ENCODE peak calls at places on chromosomes 6 and 20, in four cellular contexts. One of them, this sample, is unnamed.

GRCh38 chr6:115932481-115932880 is 128.2 kb downstream of the FRK start:
- DNase-seq in heart right ventricle: no peak
- DNase-seq in fibroblast of lung: peak; percentile 83
- DNase-seq in H9: no peak
- DNase-seq in this sample: no peak

GRCh38 chr20:49381558-49382493 is 100.6 kb downstream of the KCNB1 start:
- DNase-seq in H9: no peak
- DNase-seq in fibroblast of lung: peak; percentile 63
- DNase-seq in heart right ventricle: peak; percentile 80
- DNase-seq in this sample: peak; percentile 60

GRCh38 chr6:30325150-30325872 is 1.4 kb upstream of the TRIM39 start:
- DNase-seq in H9: no peak
- DNase-seq in fibroblast of lung: peak; percentile 41
- DNase-seq in heart right ventricle: no peak
- DNase-seq in this sample: no peak

GRCh38 chr6:25172819-25173218 is 106.4 kb upstream of the CARMIL1 start:
- DNase-seq in fibroblast of lung: peak; percentile 83
- DNase-seq in H9: no peak
- DNase-seq in heart right ventricle: no peak
- DNase-seq in this sample: no peak

GRCh38 chr20:51800769-51801219 is 1.5 kb downstream of the SALL4 start:
- DNase-seq in heart right ventricle: peak; percentile 10
- DNase-seq in fibroblast of lung: peak; percentile 15
- DNase-seq in H9: no peak
- DNase-seq in this sample: no peak

GRCh38 chr6:116530436-116530835 is 15.0 kb downstream of the TRAPPC3L start:
- DNase-seq in heart right ventricle: no peak
- DNase-seq in fibroblast of lung: peak; percentile 41
- DNase-seq in H9: no peak
- DNase-seq in this sample: no peak

GRCh38 chr6:124655856-124656255 is 306.4 kb upstream of the RNF217 start:
- DNase-seq in heart right ventricle: no peak
- DNase-seq in H9: no peak
- DNase-seq in fibroblast of lung: no peak
- DNase-seq in this sample: no peak

GRCh38 chr6:45478235-45478634 is 100.5 kb upstream of the SUPT3H start:
- DNase-seq in H9: no peak
- DNase-seq in heart right ventricle: no peak
- DNase-seq in fibroblast of lung: peak; percentile 40
- DNase-seq in this sample: no peak

GRCh38 chr20:52240802-52241201 is 49.2 kb upstream of the ZFP64 start:
- DNase-seq in H9: no peak
- DNase-seq in heart right ventricle: no peak
- DNase-seq in fibroblast of lung: no peak
- DNase-seq in this sample: no peak

GRCh38 chr20:25338112-25339023 is 52.3 kb downstream of the ABHD12 start:
- DNase-seq in fibroblast of lung: no peak
- DNase-seq in heart right ventricle: no peak
- DNase-seq in H9: peak; percentile 9
- DNase-seq in this sample: no peak

GRCh38 chr6:36160147-36160760 is 29.9 kb downstream of the MAPK13 start:
- DNase-seq in H9: no peak
- DNase-seq in heart right ventricle: no peak
- DNase-seq in fibroblast of lung: peak; percentile 43
- DNase-seq in this sample: no peak

GRCh38 chr20:46559685-46560440 is 9.4 kb upstream of the OCSTAMP start:
- DNase-seq in fibroblast of lung: no peak
- DNase-seq in H9: no peak
- DNase-seq in heart right ventricle: no peak
- DNase-seq in this sample: no peak

GRCh38 chr6:136095961-136096360 is 154.2 kb downstream of the MTFR2 start:
- DNase-seq in heart right ventricle: peak; percentile 63
- DNase-seq in H9: no peak
- DNase-seq in fibroblast of lung: no peak
- DNase-seq in this sample: no peak

GRCh38 chr20:53142225-53142624 is 170.1 kb downstream of the TSHZ2 start:
- DNase-seq in H9: no peak
- DNase-seq in heart right ventricle: no peak
- DNase-seq in fibroblast of lung: no peak
- DNase-seq in this sample: no peak

GRCh38 chr6:70151616-70152015 is 151.3 kb downstream of the COL9A1 start:
- DNase-seq in H9: no peak
- DNase-seq in fibroblast of lung: no peak
- DNase-seq in heart right ventricle: no peak
- DNase-seq in this sample: no peak

GRCh38 chr6:37990762-37991525 is 171.4 kb downstream of the ZFAND3 start:
- DNase-seq in fibroblast of lung: peak; percentile 81
- DNase-seq in heart right ventricle: peak; percentile 8
- DNase-seq in H9: no peak
- DNase-seq in this sample: no peak

GRCh38 chr20:50753152-50753551 is 21.8 kb downstream of the PARD6B start:
- DNase-seq in H9: no peak
- DNase-seq in heart right ventricle: no peak
- DNase-seq in fibroblast of lung: no peak
- DNase-seq in this sample: no peak

GRCh38 chr6:13044390-13044789 is 283.9 kb downstream of the TBC1D7 start:
- DNase-seq in heart right ventricle: no peak
- DNase-seq in H9: peak; percentile 61
- DNase-seq in fibroblast of lung: no peak
- DNase-seq in this sample: no peak

GRCh38 chr6:88367248-88367647 is 201.1 kb upstream of the CNR1 start:
- DNase-seq in fibroblast of lung: no peak
- DNase-seq in heart right ventricle: no peak
- DNase-seq in H9: no peak
- DNase-seq in this sample: no peak

GRCh38 chr20:48171071-48171470 is 385.8 kb upstream of the SULF2 start:
- DNase-seq in heart right ventricle: no peak
- DNase-seq in fibroblast of lung: no peak
- DNase-seq in H9: no peak
- DNase-seq in this sample: no peak

GRCh38 chr6:3061501-3061941 is 6.8 kb upstream of the RIPK1 start:
- DNase-seq in heart right ventricle: no peak
- DNase-seq in H9: no peak
- DNase-seq in fibroblast of lung: peak; percentile 56
- DNase-seq in this sample: no peak

GRCh38 chr6:166996406-166996805 is 2.8 kb upstream of the CEP43 start:
- DNase-seq in H9: no peak
- DNase-seq in fibroblast of lung: peak; percentile 54
- DNase-seq in heart right ventricle: no peak
- DNase-seq in this sample: no peak

GRCh38 chr20:23566199-23566932 is 1.9 kb downstream of the CST9L start:
- DNase-seq in fibroblast of lung: no peak
- DNase-seq in heart right ventricle: no peak
- DNase-seq in H9: peak; percentile 26
- DNase-seq in this sample: no peak

GRCh38 chr6:109690373-109690739 is 646 bp downstream of the AK9 start:
- DNase-seq in heart right ventricle: peak; percentile 32
- DNase-seq in fibroblast of lung: no peak
- DNase-seq in H9: peak; percentile 92
- DNase-seq in this sample: peak; percentile 46

GRCh38 chr20:2741881-2742280 is 49.3 kb downstream of the EBF4 start:
- DNase-seq in H9: no peak
- DNase-seq in heart right ventricle: no peak
- DNase-seq in fibroblast of lung: no peak
- DNase-seq in this sample: no peak

GRCh38 chr20:12371955-12372354 is 454.3 kb downstream of the BTBD3 start:
- DNase-seq in fibroblast of lung: no peak
- DNase-seq in H9: no peak
- DNase-seq in heart right ventricle: no peak
- DNase-seq in this sample: no peak

GRCh38 chr20:48910360-48910781 is 11.1 kb upstream of the ARFGEF2 start:
- DNase-seq in H9: no peak
- DNase-seq in fibroblast of lung: peak; percentile 41
- DNase-seq in heart right ventricle: no peak
- DNase-seq in this sample: no peak

GRCh38 chr6:36985384-36985962 is 523 bp downstream of the MTCH1 start:
- DNase-seq in H9: no peak
- DNase-seq in fibroblast of lung: no peak
- DNase-seq in heart right ventricle: no peak
- DNase-seq in this sample: no peak

GRCh38 chr20:22690000-22690399 is 105.6 kb upstream of the FOXA2 start:
- DNase-seq in H9: no peak
- DNase-seq in fibroblast of lung: no peak
- DNase-seq in heart right ventricle: no peak
- DNase-seq in this sample: no peak

GRCh38 chr6:148492654-148493290 is 150.1 kb downstream of the SASH1 start:
- DNase-seq in heart right ventricle: no peak
- DNase-seq in fibroblast of lung: no peak
- DNase-seq in H9: no peak
- DNase-seq in this sample: no peak

GRCh38 chr20:23434521-23435313 is 4.8 kb upstream of the CSTL1 start:
- DNase-seq in heart right ventricle: no peak
- DNase-seq in H9: no peak
- DNase-seq in fibroblast of lung: no peak
- DNase-seq in this sample: no peak

GRCh38 chr6:127812985-127813681 is 87.7 kb downstream of the THEMIS start:
- DNase-seq in H9: no peak
- DNase-seq in fibroblast of lung: no peak
- DNase-seq in heart right ventricle: no peak
- DNase-seq in this sample: no peak

GRCh38 chr20:16189371-16189770 is 383.9 kb downstream of the KIF16B start:
- DNase-seq in heart right ventricle: no peak
- DNase-seq in fibroblast of lung: no peak
- DNase-seq in H9: no peak
- DNase-seq in this sample: no peak

GRCh38 chr6:123519191-123519510 is 117.6 kb downstream of the TRDN start:
- DNase-seq in heart right ventricle: peak; percentile 84
- DNase-seq in fibroblast of lung: no peak
- DNase-seq in H9: no peak
- DNase-seq in this sample: peak; percentile 34

GRCh38 chr6:104095661-104096416 is 763.9 kb downstream of the HACE1 start:
- DNase-seq in fibroblast of lung: no peak
- DNase-seq in H9: no peak
- DNase-seq in heart right ventricle: no peak
- DNase-seq in this sample: no peak

GRCh38 chr20:32522775-32523612 is 62.1 kb downstream of the NOL4L start:
- DNase-seq in H9: no peak
- DNase-seq in heart right ventricle: no peak
- DNase-seq in fibroblast of lung: no peak
- DNase-seq in this sample: no peak

GRCh38 chr20:19073584-19074198 is 138.8 kb upstream of the SLC24A3 start:
- DNase-seq in fibroblast of lung: no peak
- DNase-seq in heart right ventricle: no peak
- DNase-seq in H9: peak; percentile 65
- DNase-seq in this sample: no peak

GRCh38 chr6:169847773-169848380 is 96.5 kb downstream of the ERMARD start:
- DNase-seq in H9: peak; percentile 18
- DNase-seq in heart right ventricle: no peak
- DNase-seq in fibroblast of lung: no peak
- DNase-seq in this sample: no peak

GRCh38 chr6:62057300-62057699 is 228.7 kb downstream of the KHDRBS2 start:
- DNase-seq in fibroblast of lung: no peak
- DNase-seq in H9: no peak
- DNase-seq in heart right ventricle: no peak
- DNase-seq in this sample: no peak

GRCh38 chr6:129736105-129736504 is 26.1 kb upstream of the ARHGAP18 start:
- DNase-seq in fibroblast of lung: no peak
- DNase-seq in heart right ventricle: no peak
- DNase-seq in H9: no peak
- DNase-seq in this sample: no peak

GRCh38 chr6:154705471-154706113 is 27.6 kb upstream of the SCAF8 start:
- DNase-seq in heart right ventricle: no peak
- DNase-seq in H9: no peak
- DNase-seq in fibroblast of lung: peak; percentile 20
- DNase-seq in this sample: no peak
- TF ChIP-seq CTCF in heart right ventricle: peak; percentile 37
- TF ChIP-seq CTCF in H9: no peak
- TF ChIP-seq CTCF in fibroblast of lung: no peak
- TF ChIP-seq CTCF in this sample: no peak

GRCh38 chr20:33681728-33682353 is 4.3 kb downstream of the E2F1 start:
- DNase-seq in heart right ventricle: no peak
- DNase-seq in H9: no peak
- DNase-seq in fibroblast of lung: no peak
- DNase-seq in this sample: no peak
- TF ChIP-seq CTCF in heart right ventricle: no peak
- TF ChIP-seq CTCF in H9: no peak
- TF ChIP-seq CTCF in fibroblast of lung: no peak
- TF ChIP-seq CTCF in this sample: no peak

DNA sequence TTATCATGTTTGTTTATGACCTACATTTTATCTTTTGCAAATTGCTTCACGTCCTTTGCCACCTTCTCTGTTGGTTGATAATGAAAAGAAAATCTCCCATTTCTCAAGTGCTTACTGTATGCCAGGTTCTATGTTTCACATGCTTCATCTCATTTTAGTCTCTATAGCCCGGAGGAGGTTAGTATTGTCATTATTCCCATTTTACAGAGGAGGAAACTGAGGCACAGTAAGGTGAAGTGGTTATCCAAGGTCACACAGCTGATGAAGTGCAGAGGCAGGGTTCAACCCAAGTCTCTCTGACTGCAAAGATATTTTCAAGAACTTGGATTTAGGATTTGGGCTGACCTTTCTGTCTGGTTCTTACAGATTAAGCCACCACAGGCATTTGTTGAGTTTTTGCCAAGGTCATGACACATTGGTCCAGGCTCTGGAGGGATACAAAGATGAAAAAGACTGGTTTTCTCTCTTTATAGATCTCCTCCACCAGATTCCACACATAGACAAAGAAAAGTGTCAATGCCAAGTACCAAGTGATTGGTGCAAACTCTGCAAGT is 20.6 kb downstream of the CNBD2 start:
- DNase-seq in H9: no peak
- DNase-seq in heart right ventricle: no peak
- DNase-seq in fibroblast of lung: no peak
- DNase-seq in this sample: no peak
- TF ChIP-seq CTCF in H9: no peak
- TF ChIP-seq CTCF in heart right ventricle: no peak
- TF ChIP-seq CTCF in fibroblast of lung: no peak
- TF ChIP-seq CTCF in this sample: no peak

DNA sequence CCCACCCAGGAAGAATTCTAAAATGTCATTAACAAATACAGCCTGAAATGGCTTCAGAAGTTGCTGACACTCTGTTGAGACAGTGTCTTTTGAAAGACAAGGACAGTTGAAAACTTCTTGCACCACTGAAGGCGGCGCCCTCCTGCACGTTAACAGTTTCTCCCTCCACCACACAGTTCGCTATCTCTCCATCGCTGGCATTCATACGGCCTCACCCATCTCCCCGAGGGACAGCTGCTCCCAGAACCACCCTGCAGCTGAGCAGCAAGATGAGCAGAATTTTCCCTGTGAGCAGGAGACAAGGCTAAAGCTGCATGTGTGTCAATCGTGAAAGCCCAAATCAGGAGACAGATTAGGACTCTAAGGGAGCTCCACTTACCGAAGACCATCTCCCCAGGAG is 113.3 kb downstream of the LY86 start:
- DNase-seq in heart right ventricle: no peak
- DNase-seq in H9: no peak
- DNase-seq in fibroblast of lung: no peak
- DNase-seq in this sample: no peak
- TF ChIP-seq CTCF in heart right ventricle: no peak
- TF ChIP-seq CTCF in H9: no peak
- TF ChIP-seq CTCF in fibroblast of lung: no peak
- TF ChIP-seq CTCF in this sample: no peak

GRCh38 chr6:10414766-10415592 is at the start of gene TFAP2A:
- DNase-seq in H9: peak; percentile 86
- DNase-seq in heart right ventricle: no peak
- DNase-seq in fibroblast of lung: no peak
- DNase-seq in this sample: no peak
- TF ChIP-seq CTCF in H9: peak; percentile 49
- TF ChIP-seq CTCF in heart right ventricle: no peak
- TF ChIP-seq CTCF in fibroblast of lung: no peak
- TF ChIP-seq CTCF in this sample: no peak